ENCODE peak calls at places on chromosomes 4 and X, in seven cellular contexts. Y is tibial nerve, Q is prostate gland, T is uterus, C is Peyer's patch, Z is HepG2, W is testis. D is an unnamed sample. For H3K4me1, the result is how much of the 10 kb centered on the place peaks cover.

GRCh38 chr4:13455411-13455810 is 28.7 kb downstream of the RAB28 start:
- DNase-seq in Y (no peak), Q (no peak), T (no peak), C (no peak), Z (no peak), W (no peak), D (no peak)

GRCh38 chr4:4735870-4736269 is 123.6 kb upstream of the MSX1 start:
- DNase-seq in Y (no peak), Q (no peak), T (peak), C (no peak), Z (no peak), W (no peak), D (peak)

GRCh38 chr4:100042235-100042634 is 92.2 kb upstream of the H2AZ1 start:
- DNase-seq in Y (no peak), Q (no peak), T (no peak), C (no peak), Z (no peak), W (no peak), D (no peak)

GRCh38 chr4:152247271-152247975 is 288.5 kb downstream of the FBXW7 start:
- DNase-seq in Y (no peak), Q (no peak), T (no peak), C (no peak), Z (no peak), W (no peak), D (no peak)

GRCh38 chr4:11497212-11497806 is 68.6 kb upstream of the HS3ST1 start:
- DNase-seq in Y (no peak), Q (no peak), T (no peak), C (no peak), Z (no peak), W (no peak), D (no peak)

GRCh38 chr4:135274461-135274860 is 1072.9 kb upstream of the PABPC4L start:
- DNase-seq in Y (no peak), Q (no peak), T (no peak), C (no peak), Z (no peak), W (no peak), D (no peak)

GRCh38 chrX:119477812-119478232 is 9.6 kb downstream of the SLC25A5 start:
- DNase-seq in Y (peak), Q (no peak), T (peak), C (no peak), Z (peak), W (no peak), D (no peak)

GRCh38 chr4:99126376-99126775 is 17.7 kb downstream of the ADH4 start:
- DNase-seq in Y (no peak), Q (no peak), T (no peak), C (no peak), Z (no peak), W (no peak), D (no peak)

GRCh38 chrX:4243759-4244158 is 530.3 kb upstream of the PRKX start:
- DNase-seq in Y (no peak), Q (no peak), T (no peak), C (no peak), Z (no peak), W (no peak), D (no peak)

GRCh38 chr4:37717575-37717974 is 31.4 kb upstream of the RELL1 start:
- DNase-seq in Y (no peak), Q (no peak), T (no peak), C (no peak), Z (no peak), W (no peak), D (no peak)

GRCh38 chrX:72526534-72527508 is 45.8 kb downstream of the HDAC8 start:
- DNase-seq in Y (no peak), Q (no peak), T (no peak), C (no peak), Z (no peak), W (no peak), D (no peak)

GRCh38 chr4:5364406-5364805 is 313.1 kb downstream of the STK32B start:
- DNase-seq in Y (no peak), Q (no peak), T (no peak), C (no peak), Z (no peak), W (no peak), D (no peak)

GRCh38 chrX:69305333-69306062 is 140.2 kb upstream of the PJA1 start:
- DNase-seq in Y (no peak), Q (no peak), T (no peak), C (no peak), Z (no peak), W (no peak), D (no peak)

GRCh38 chr4:183635333-183635732 is 23.7 kb downstream of the RWDD4 start:
- DNase-seq in Y (no peak), Q (no peak), T (no peak), C (no peak), Z (no peak), W (peak), D (no peak)

GRCh38 chr4:183591301-183591700 is 67.7 kb downstream of the RWDD4 start:
- DNase-seq in Y (no peak), Q (no peak), T (no peak), C (no peak), Z (no peak), W (no peak), D (no peak)

GRCh38 chr4:106486533-106486932 is 118.0 kb upstream of the GIMD1 start:
- DNase-seq in Y (no peak), Q (no peak), T (no peak), C (no peak), Z (no peak), W (no peak), D (no peak)

GRCh38 chr4:25437951-25438350 is 60.9 kb downstream of the ANAPC4 start:
- DNase-seq in Y (no peak), Q (no peak), T (no peak), C (no peak), Z (no peak), W (no peak), D (no peak)

GRCh38 chrX:153769865-153770605 is 6.0 kb downstream of the PLXNB3 start:
- DNase-seq in Y (no peak), Q (no peak), T (no peak), C (no peak), Z (no peak), W (no peak), D (peak)

GRCh38 chr4:20456416-20456815 is 204.7 kb downstream of the SLIT2 start:
- DNase-seq in Y (no peak), Q (no peak), T (no peak), C (no peak), Z (no peak), W (no peak), D (no peak)

GRCh38 chr4:142236268-142236667 is 599.9 kb downstream of the IL15 start:
- DNase-seq in Y (no peak), Q (no peak), T (no peak), C (no peak), Z (no peak), W (no peak), D (no peak)

GRCh38 chrX:6026980-6027379 is 201.7 kb downstream of the NLGN4X start:
- DNase-seq in Y (no peak), Q (no peak), T (no peak), C (no peak), Z (no peak), W (no peak), D (no peak)

GRCh38 chrX:13649823-13650222 is 3.1 kb upstream of the TCEANC start:
- DNase-seq in Y (no peak), Q (no peak), T (no peak), C (no peak), Z (no peak), W (no peak), D (no peak)

GRCh38 chr4:101682946-101683345 is 107.6 kb upstream of the BANK1 start:
- DNase-seq in Y (no peak), Q (no peak), T (no peak), C (no peak), Z (no peak), W (no peak), D (no peak)

GRCh38 chr4:3822230-3822947 is 56.2 kb downstream of the ADRA2C start:
- DNase-seq in Y (no peak), Q (no peak), T (no peak), C (no peak), Z (peak), W (no peak), D (no peak)

GRCh38 chrX:49269768-49270248 is at the start of gene PPP1R3F:
- DNase-seq in Y (no peak), Q (no peak), T (no peak), C (no peak), Z (no peak), W (no peak), D (no peak)

DNA sequence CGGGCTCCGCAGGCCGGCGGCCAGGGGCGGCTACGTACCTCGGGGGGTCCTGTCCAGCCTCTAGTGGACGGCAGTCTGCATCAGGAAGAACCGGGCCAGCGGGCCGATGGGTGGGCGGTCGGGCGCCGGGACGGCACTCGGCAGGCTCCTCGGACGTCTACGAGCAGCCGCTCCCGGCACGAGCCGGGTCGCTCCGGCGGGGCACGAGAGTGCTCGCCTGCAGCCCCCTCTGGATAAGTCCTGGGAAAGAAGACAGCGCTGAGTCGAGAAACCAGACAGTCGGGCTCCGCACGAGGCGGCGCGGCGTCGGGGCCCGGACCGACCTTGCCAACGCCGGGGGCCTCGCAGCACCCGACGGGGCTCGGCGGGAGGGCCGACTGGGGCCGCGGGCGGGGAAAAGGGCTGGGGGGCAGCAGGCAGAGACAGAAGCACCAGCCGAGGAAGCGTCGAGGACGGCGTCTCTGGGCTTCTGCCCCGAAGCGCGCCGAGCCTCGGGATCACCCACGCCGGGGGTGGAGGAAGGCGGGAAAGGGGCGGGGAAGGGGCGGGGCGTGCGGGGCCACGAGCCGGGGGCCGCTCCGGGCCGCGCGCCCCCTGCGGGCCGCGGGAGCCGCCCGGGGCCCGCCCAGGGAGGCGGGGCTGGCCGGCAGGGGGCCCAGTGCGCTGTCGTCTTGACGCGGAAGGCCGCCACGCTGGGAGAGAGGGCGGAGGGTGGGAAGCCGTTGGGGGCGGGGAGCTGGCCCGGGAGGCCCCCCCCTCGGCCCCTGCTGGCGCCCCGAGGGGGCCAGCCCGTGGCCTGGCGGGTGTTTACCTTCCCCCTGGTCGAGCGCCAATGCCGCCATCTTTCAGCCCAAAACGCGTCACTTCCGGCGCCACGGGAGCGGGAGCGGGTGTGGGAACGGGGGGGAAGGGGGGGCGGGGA is 1.9 kb downstream of the KLHL15 start:
- DNase-seq in Y (peak), Q (peak), T (peak), C (peak), Z (peak), W (peak), D (peak)
- TF ChIP-seq POLR2A in Y (peak), Q (peak), T (peak), C (peak), Z (peak), W (no peak), D (peak)

GRCh38 chrX:10981491-10981890 is 129.6 kb upstream of the HCCS start:
- DNase-seq in Y (no peak), Q (no peak), T (no peak), C (no peak), Z (peak), W (no peak), D (no peak)
- H3K27ac ChIP-seq in Y (no peak), Q (no peak), T (no peak), C (no peak), Z (peak), W (no peak), D (no peak)

GRCh38 chr4:185317880-185318279 is 77.8 kb downstream of the LRP2BP start:
- DNase-seq in Y (no peak), Q (no peak), T (no peak), C (no peak), Z (no peak), W (no peak), D (no peak)
- H3K4me1 ChIP-seq in Y (under half), Q (under half), T (under half), C (under half), Z (under half), W (under half), D (under half)

DNA sequence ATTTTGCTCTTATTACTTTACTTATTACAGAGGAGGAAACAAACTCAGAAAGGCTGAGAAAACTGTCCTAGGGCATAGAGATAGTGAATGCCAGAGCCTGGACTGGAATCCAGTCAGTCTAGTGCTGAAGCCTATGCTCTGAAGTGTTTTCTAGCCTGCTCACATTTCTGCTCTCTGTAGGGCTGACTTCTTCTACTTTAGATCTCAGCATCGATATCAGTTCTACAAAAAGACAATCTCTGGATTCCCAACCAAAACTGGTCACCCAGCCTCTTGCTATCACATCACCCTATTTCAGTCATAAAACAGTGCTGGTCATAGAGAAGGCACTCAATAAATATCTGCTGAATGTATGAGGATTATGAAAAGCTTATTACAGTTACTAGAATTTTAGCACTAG is 87.2 kb downstream of the FAM13A start:
- DNase-seq in Y (no peak), Q (no peak), T (no peak), C (no peak), Z (no peak), W (no peak), D (no peak)
- TF ChIP-seq POLR2A in Y (no peak), Q (no peak), T (no peak), C (no peak), Z (no peak), W (no peak), D (no peak)

GRCh38 chr4:2219233-2219760 is 22.6 kb downstream of the HAUS3 start:
- DNase-seq in Y (no peak), Q (no peak), T (no peak), C (no peak), Z (no peak), W (no peak), D (no peak)

GRCh38 chr4:2220016-2220620 is 21.8 kb downstream of the HAUS3 start:
- DNase-seq in Y (peak), Q (peak), T (peak), C (peak), Z (peak), W (peak), D (peak)

GRCh38 chr4:2226261-2226660 is 15.7 kb downstream of the HAUS3 start:
- DNase-seq in Y (no peak), Q (no peak), T (no peak), C (no peak), Z (no peak), W (no peak), D (no peak)

GRCh38 chr4:2218436-2218835 is 23.5 kb downstream of the HAUS3 start:
- DNase-seq in Y (no peak), Q (no peak), T (no peak), C (no peak), Z (no peak), W (no peak), D (no peak)

DNA sequence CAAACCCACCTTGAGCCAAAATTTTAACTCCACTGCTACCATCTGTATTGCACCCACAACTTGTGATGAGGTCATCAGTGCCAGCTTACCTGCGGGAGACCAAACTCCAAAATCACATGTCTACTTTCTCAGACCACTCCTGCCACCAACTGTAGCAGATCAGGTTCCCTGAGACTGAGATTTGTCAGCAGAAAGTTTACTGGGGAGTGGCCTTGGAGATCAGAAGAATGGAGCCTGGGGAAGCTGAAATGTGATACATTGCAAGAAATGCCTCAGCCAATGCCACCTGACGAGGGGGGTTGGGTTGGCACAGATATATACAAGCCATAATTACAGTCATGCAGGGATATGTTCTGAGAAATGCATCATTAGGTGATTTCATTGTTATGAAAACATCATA is 19.1 kb downstream of the HAUS3 start:
- DNase-seq in Y (no peak), Q (no peak), T (no peak), C (no peak), Z (no peak), W (peak), D (no peak)
- H3K27ac ChIP-seq in Y (no peak), Q (no peak), T (no peak), C (no peak), Z (no peak), W (no peak), D (no peak)

DNA sequence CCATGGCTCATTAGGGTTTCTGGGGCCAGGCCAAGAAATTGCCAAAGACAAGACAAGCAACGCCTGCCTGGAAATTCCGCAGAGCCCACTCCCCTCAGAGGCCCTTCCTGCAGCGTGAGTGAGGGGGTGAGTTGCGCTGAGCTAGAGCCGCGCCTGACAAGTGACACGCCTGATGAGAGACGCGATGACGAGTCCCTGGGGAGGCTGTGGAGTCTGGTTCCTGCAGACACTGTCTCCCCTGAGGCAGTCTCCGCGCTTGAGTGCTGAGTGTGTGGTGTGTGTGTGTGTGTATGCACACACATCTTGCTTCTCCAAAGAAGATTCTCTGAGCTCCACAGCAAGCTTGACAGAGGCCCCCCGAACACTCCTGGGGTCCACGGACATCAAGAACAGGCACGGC is 269.8 kb downstream of the BCOR start:
- DNase-seq in Y (no peak), Q (no peak), T (no peak), C (peak), Z (no peak), W (no peak), D (no peak)
- H3K4me1 ChIP-seq in Y (under half), Q (under half), T (under half), C (under half), Z (under half), W (under half), D (under half)

GRCh38 chr4:138632856-138633255 is 382.7 kb upstream of the NOCT start:
- DNase-seq in Y (no peak), Q (no peak), T (no peak), C (no peak), Z (no peak), W (no peak), D (no peak)
- TF ChIP-seq POLR2A in Y (no peak), Q (no peak), T (no peak), C (no peak), Z (no peak), W (no peak), D (no peak)